ENCODE peak calls at places on chromosomes 11 and 22, in six cellular contexts. E, U, L, G, D and M are unnamed samples.

GRCh38 chr22:26066534-26066933 is 102.7 kb upstream of the SEZ6L start:
- ATAC-seq in E (no peak), G (no peak), U (no peak), L (no peak), D (no peak), M (no peak)

GRCh38 chr11:33802414-33802950 is 28.2 kb upstream of the FBXO3 start:
- ATAC-seq in D (no peak), G (peak), E (peak), L (peak), U (no peak), M (no peak)

GRCh38 chr11:114277637-114278341 is 18.4 kb upstream of the NNMT start:
- ATAC-seq in U (no peak), E (no peak), L (no peak), D (no peak), G (peak), M (no peak)

GRCh38 chr11:57308426-57309060 is 16.2 kb downstream of the TNKS1BP1 start:
- ATAC-seq in G (no peak), L (no peak), U (no peak), D (no peak), E (no peak), M (no peak)

GRCh38 chr22:23182289-23183106 is 2.2 kb downstream of the BCR start:
- ATAC-seq in U (peak), L (no peak), E (peak), G (no peak), D (peak), M (peak)

GRCh38 chr11:121309688-121310087 is 17.1 kb downstream of the SC5D start:
- ATAC-seq in U (peak), L (no peak), E (no peak), D (peak), G (no peak), M (peak)

GRCh38 chr11:76162336-76163288 is 43.7 kb downstream of the WNT11 start:
- ATAC-seq in L (no peak), U (no peak), E (no peak), D (no peak), G (peak), M (no peak)

GRCh38 chr11:59865031-59865430 is 1.3 kb downstream of the TCN1 start:
- ATAC-seq in U (no peak), G (no peak), D (peak), L (no peak), E (peak), M (no peak)

GRCh38 chr22:25068701-25069100 is 116.2 kb downstream of the KIAA1671 start:
- ATAC-seq in G (no peak), U (no peak), D (peak), L (no peak), E (no peak), M (no peak)

GRCh38 chr11:64862914-64863313 is 15.5 kb downstream of the EHD1 start:
- ATAC-seq in G (no peak), E (no peak), U (no peak), L (no peak), D (no peak), M (no peak)

GRCh38 chr11:113138731-113139130 is 175.7 kb upstream of the TTC12 start:
- ATAC-seq in U (no peak), D (no peak), E (no peak), L (no peak), G (no peak), M (no peak)

GRCh38 chr11:122392508-122392907 is 263.0 kb upstream of the UBASH3B start:
- ATAC-seq in U (no peak), G (no peak), D (no peak), E (no peak), L (no peak), M (no peak)

GRCh38 chr11:1748467-1749019 is 1.9 kb downstream of the IFITM10 start:
- ATAC-seq in D (no peak), E (no peak), G (no peak), L (no peak), U (no peak), M (no peak)

GRCh38 chr11:11291432-11292015 is 61.5 kb downstream of the CSNK2A3 start:
- ATAC-seq in G (peak), D (no peak), U (no peak), L (no peak), E (no peak), M (no peak)

GRCh38 chr11:24233041-24233440 is 263.8 kb upstream of the LUZP2 start:
- ATAC-seq in G (no peak), U (no peak), E (no peak), D (no peak), L (no peak), M (no peak)